ENCODE peak calls at places on chromosomes 1 and 21, in six cellular contexts. A, I, K, F, Q and Z are unnamed samples.

GRCh38 chr1:25210728-25211127 is 21.6 kb downstream of the SYF2 start:
- DNase-seq in I (no peak), Q (no peak), K (no peak), F (no peak), A (no peak), Z (no peak)

GRCh38 chr1:94806451-94806861 is 13.7 kb upstream of the SLC44A3 start:
- DNase-seq in K (no peak), A (peak), I (peak), Q (no peak), F (no peak), Z (no peak)

GRCh38 chr1:92298213-92298572 is 594 bp downstream of the GLMN start:
- DNase-seq in A (peak), K (no peak), I (peak), F (no peak), Q (no peak), Z (no peak)

GRCh38 chr21:29418813-29419212 is 120.1 kb downstream of the BACH1 start:
- DNase-seq in I (no peak), K (no peak), Q (no peak), A (no peak), F (no peak), Z (no peak)

GRCh38 chr1:24112381-24113169 is 640 bp upstream of the MYOM3 start:
- DNase-seq in F (peak), I (peak), K (peak), A (peak), Q (peak), Z (peak)

GRCh38 chr21:23401278-23401677 is 2206.0 kb downstream of the MRPL39 start:
- DNase-seq in K (peak), Q (no peak), A (peak), F (peak), I (no peak), Z (peak)

GRCh38 chr1:8889925-8890785 is 11.7 kb upstream of the ENO1 start:
- DNase-seq in Q (peak), K (no peak), A (no peak), I (peak), F (no peak), Z (peak)

GRCh38 chr1:61746768-61747167 is 4.5 kb downstream of the PATJ start:
- DNase-seq in F (no peak), K (no peak), A (peak), I (peak), Q (no peak), Z (no peak)

GRCh38 chr1:184222561-184223157 is 164.2 kb upstream of the C1orf21 start:
- DNase-seq in K (peak), A (peak), Q (peak), I (peak), F (peak), Z (peak)

GRCh38 chr1:214022810-214023425 is 35.1 kb downstream of the PROX1 start:
- DNase-seq in I (no peak), F (no peak), Q (no peak), K (no peak), A (no peak), Z (peak)

GRCh38 chr1:27068922-27069321 is 56.3 kb upstream of the TENT5B start:
- DNase-seq in A (no peak), Q (no peak), K (no peak), I (no peak), F (no peak), Z (no peak)

GRCh38 chr1:174153085-174153824 is 6.1 kb upstream of the RABGAP1L start:
- DNase-seq in Q (no peak), F (no peak), I (peak), K (no peak), A (no peak), Z (no peak)

GRCh38 chr1:204093421-204093717 is 20.5 kb downstream of the SOX13 start:
- DNase-seq in F (no peak), A (peak), K (no peak), Q (no peak), I (no peak), Z (peak)

DNA sequence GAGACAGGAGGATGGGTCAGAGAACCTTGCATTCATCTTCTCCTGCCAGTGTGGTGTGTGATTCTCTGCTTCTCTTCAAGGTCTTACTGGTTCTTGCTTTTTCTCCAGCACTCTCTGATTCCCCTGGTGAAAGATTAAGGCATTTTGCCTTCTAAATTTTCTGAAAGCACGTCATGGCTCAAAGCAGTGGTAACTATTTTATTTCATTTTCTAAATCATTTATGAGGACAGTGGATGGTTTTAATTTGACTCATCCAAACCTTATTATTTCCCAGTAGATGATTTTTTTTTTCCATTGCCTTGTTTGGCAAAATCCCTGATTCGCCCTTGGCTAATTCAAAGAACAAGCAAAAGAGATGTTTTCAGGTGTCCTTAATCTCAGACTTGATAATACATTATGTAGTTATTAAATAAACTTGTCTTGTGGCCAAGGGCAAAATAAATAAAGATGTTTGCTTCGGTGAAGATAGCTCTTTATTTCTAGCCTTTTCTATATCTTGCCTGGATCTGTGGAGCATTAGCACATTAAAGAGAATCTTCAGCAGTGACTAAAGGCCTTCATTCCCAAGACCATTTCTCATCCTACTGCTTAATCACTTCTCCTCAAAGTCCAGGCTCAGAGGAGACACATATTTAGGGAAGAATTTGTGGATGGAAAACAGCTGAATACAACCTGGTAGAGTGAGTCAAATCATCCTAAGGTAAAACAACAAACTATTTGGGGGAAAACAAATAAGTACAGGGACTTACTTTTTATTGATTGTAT is 359.8 kb downstream of the DUSP10 start:
- DNase-seq in A (no peak), K (no peak), Q (no peak), I (peak), F (no peak), Z (no peak)
- TF ChIP-seq EZH2phosphoT487 in A (no peak), K (no peak), Q (no peak), I (no peak), F (no peak), Z (no peak)

GRCh38 chr1:171286032-171286705 is 27.8 kb upstream of the FMO4 start:
- DNase-seq in A (peak), I (peak), K (no peak), Q (no peak), F (no peak), Z (no peak)

GRCh38 chr1:171292799-171293198 is 21.2 kb upstream of the FMO4 start:
- DNase-seq in I (peak), Q (no peak), F (no peak), A (no peak), K (no peak), Z (no peak)

GRCh38 chr1:171295821-171296220 is 18.2 kb upstream of the FMO4 start:
- DNase-seq in F (no peak), I (peak), Q (no peak), A (no peak), K (no peak), Z (no peak)

GRCh38 chr1:171290611-171291010 is 23.4 kb upstream of the FMO4 start:
- DNase-seq in Q (no peak), F (no peak), A (no peak), I (no peak), K (no peak), Z (no peak)
- TF ChIP-seq EZH2phosphoT487 in Q (no peak), F (no peak), A (no peak), I (no peak), K (no peak), Z (no peak)

GRCh38 chr1:152535774-152536173 is 21.5 kb downstream of the CRCT1 start:
- DNase-seq in A (no peak), F (no peak), I (no peak), Q (no peak), K (no peak), Z (no peak)
- TF ChIP-seq EZH2phosphoT487 in A (no peak), F (no peak), I (no peak), Q (no peak), K (no peak), Z (no peak)

GRCh38 chr1:89822999-89823628 is 2.3 kb downstream of the LRRC8D start:
- DNase-seq in Q (no peak), A (peak), I (peak), F (no peak), K (no peak), Z (no peak)
- TF ChIP-seq EZH2phosphoT487 in Q (no peak), A (no peak), I (no peak), F (no peak), K (no peak), Z (no peak)

GRCh38 chr1:12040457-12041051 is 21.3 kb downstream of the MIIP start:
- DNase-seq in F (peak), A (no peak), I (peak), K (no peak), Q (no peak), Z (no peak)
- TF ChIP-seq EZH2phosphoT487 in F (no peak), A (no peak), I (no peak), K (no peak), Q (no peak), Z (no peak)

GRCh38 chr1:56160916-56161315 is 418.4 kb downstream of the PLPP3 start:
- DNase-seq in Q (no peak), A (no peak), F (no peak), K (no peak), I (no peak), Z (no peak)

GRCh38 chr1:56152635-56153034 is 426.7 kb downstream of the PLPP3 start:
- DNase-seq in A (no peak), I (no peak), K (no peak), F (peak), Q (no peak), Z (no peak)

GRCh38 chr1:56153276-56153675 is 426.1 kb downstream of the PLPP3 start:
- DNase-seq in Q (no peak), F (no peak), I (no peak), K (no peak), A (no peak), Z (no peak)

GRCh38 chr1:56156937-56157336 is 422.4 kb downstream of the PLPP3 start:
- DNase-seq in Q (no peak), F (no peak), A (no peak), I (no peak), K (peak), Z (no peak)

DNA sequence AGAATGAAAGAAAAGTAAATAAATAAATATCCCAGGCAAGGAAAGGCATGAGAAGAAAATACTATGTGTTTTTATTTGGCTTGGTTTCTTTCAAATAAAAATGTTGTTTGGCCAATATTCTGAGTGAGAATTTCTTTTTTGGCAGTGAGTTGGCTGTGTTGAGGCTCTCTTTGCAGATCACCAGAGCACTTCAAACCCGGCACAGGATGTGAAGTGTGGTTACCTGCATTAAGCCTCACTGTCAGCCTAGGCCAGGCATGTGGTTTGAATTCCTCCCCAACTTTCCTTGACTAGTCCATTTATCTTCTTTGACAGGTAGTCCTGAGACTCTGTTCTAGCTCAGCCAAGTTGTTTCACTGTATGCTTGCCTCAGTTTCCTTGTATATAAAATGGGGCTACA is 421.9 kb downstream of the PLPP3 start:
- DNase-seq in Q (no peak), K (no peak), F (no peak), I (no peak), A (no peak), Z (no peak)
- TF ChIP-seq EZH2phosphoT487 in Q (no peak), K (no peak), F (no peak), I (no peak), A (no peak), Z (no peak)